ENCODE peak calls at places on chromosomes 13 and 19, in eight cellular contexts. O, X, R, N, S, I, V and J are unnamed samples.

GRCh38 chr13:20828540-20829364 is 55.0 kb upstream of the EEF1AKMT1 start:
- DNase-seq in S (peak; percentile 4), N (no peak), X (peak; percentile 54), O (peak; percentile 32), V (peak; percentile 4), I (peak; percentile 21), R (peak; percentile 20), J (peak; percentile 29)

GRCh38 chr13:40682449-40683240 is 16.2 kb upstream of the FOXO1 start:
- DNase-seq in S (no peak), X (no peak), I (no peak), V (peak; percentile 13), R (no peak), O (no peak), N (no peak), J (no peak)

GRCh38 chr13:110779046-110779445 is 65.5 kb downstream of the ING1 start:
- DNase-seq in X (no peak), V (no peak), R (no peak), N (no peak), O (no peak), I (no peak), S (no peak), J (no peak)

GRCh38 chr13:53144826-53145225 is 116.2 kb downstream of the OLFM4 start:
- DNase-seq in I (no peak), R (no peak), S (no peak), V (no peak), X (no peak), N (no peak), O (no peak), J (no peak)

GRCh38 chr13:109576331-109576813 is 210.0 kb downstream of the IRS2 start:
- DNase-seq in O (no peak), X (no peak), V (no peak), N (no peak), I (no peak), S (no peak), R (peak; percentile 84), J (no peak)

GRCh38 chr19:6678690-6679109 is 8.7 kb upstream of the TNFSF14 start:
- DNase-seq in O (peak; percentile 88), S (no peak), N (peak; percentile 6), X (no peak), V (no peak), R (no peak), I (no peak), J (no peak)

GRCh38 chr13:41543664-41544300 is 86.4 kb downstream of the RGCC start:
- DNase-seq in V (no peak), N (no peak), S (no peak), I (no peak), R (no peak), O (no peak), X (no peak), J (no peak)

GRCh38 chr13:30037306-30037705 is 186.9 kb upstream of the UBL3 start:
- DNase-seq in N (no peak), S (no peak), V (no peak), O (no peak), X (no peak), R (no peak), I (no peak), J (no peak)

GRCh38 chr19:32220951-32221350 is 124.5 kb upstream of the ZNF507 start:
- DNase-seq in I (no peak), N (no peak), R (no peak), X (no peak), V (no peak), O (no peak), S (no peak), J (no peak)

GRCh38 chr13:99759163-99759552 is 212.4 kb downstream of the ZIC5 start:
- DNase-seq in O (no peak), V (no peak), X (no peak), I (no peak), N (no peak), S (no peak), R (no peak), J (no peak)

GRCh38 chr19:53004242-53004641 is 9.5 kb upstream of the ERVV-1 start:
- DNase-seq in I (no peak), V (no peak), X (no peak), S (no peak), N (no peak), R (no peak), O (no peak), J (no peak)

GRCh38 chr13:31923134-31923763 is 108.3 kb upstream of the FRY start:
- DNase-seq in O (no peak), X (no peak), R (peak; percentile 22), S (no peak), I (no peak), V (no peak), N (no peak), J (no peak)

GRCh38 chr13:48564046-48564445 is 31.2 kb upstream of the RCBTB2 start:
- DNase-seq in O (no peak), N (no peak), I (no peak), X (no peak), S (no peak), R (no peak), V (no peak), J (no peak)

GRCh38 chr13:21879263-21879914 is 208.5 kb downstream of the FGF9 start:
- DNase-seq in O (no peak), N (no peak), R (no peak), V (no peak), S (no peak), I (no peak), X (no peak), J (no peak)